ENCODE peak calls at places on chromosomes 1 and 21, in seven cellular contexts. One of them, this sample, is unnamed.

GRCh38 chr1:212070720-212071302 is 35.3 kb downstream of the DTL start:
- DNase-seq in IMR-90: peak; percentile 70
- DNase-seq in lung: no peak
- DNase-seq in foreskin keratinocyte: peak; percentile 30
- DNase-seq in left lung: no peak
- DNase-seq in upper lobe of left lung: no peak
- DNase-seq in CD8-positive, alpha-beta T cell: no peak
- DNase-seq in this sample: no peak

GRCh38 chr1:201184734-201185453 is 5.7 kb upstream of the IGFN1 start:
- DNase-seq in upper lobe of left lung: peak; percentile 54
- DNase-seq in CD8-positive, alpha-beta T cell: no peak
- DNase-seq in lung: peak; percentile 48
- DNase-seq in foreskin keratinocyte: peak; percentile 40
- DNase-seq in IMR-90: peak; percentile 88
- DNase-seq in left lung: no peak
- DNase-seq in this sample: no peak

GRCh38 chr1:32538887-32539583 is at the start of gene ZBTB8A:
- DNase-seq in CD8-positive, alpha-beta T cell: no peak
- DNase-seq in upper lobe of left lung: peak; percentile 45
- DNase-seq in foreskin keratinocyte: peak; percentile 66
- DNase-seq in lung: peak; percentile 47
- DNase-seq in left lung: no peak
- DNase-seq in IMR-90: peak; percentile 52
- DNase-seq in this sample: no peak

GRCh38 chr1:84268346-84268745 is 33.2 kb upstream of the SAMD13 start:
- DNase-seq in CD8-positive, alpha-beta T cell: no peak
- DNase-seq in lung: no peak
- DNase-seq in left lung: no peak
- DNase-seq in IMR-90: no peak
- DNase-seq in foreskin keratinocyte: no peak
- DNase-seq in upper lobe of left lung: no peak
- DNase-seq in this sample: no peak

GRCh38 chr1:238223067-238223640 is 332.4 kb upstream of the ZP4 start:
- DNase-seq in foreskin keratinocyte: peak; percentile 56
- DNase-seq in IMR-90: no peak
- DNase-seq in CD8-positive, alpha-beta T cell: no peak
- DNase-seq in upper lobe of left lung: no peak
- DNase-seq in left lung: no peak
- DNase-seq in lung: no peak
- DNase-seq in this sample: no peak

GRCh38 chr1:70667771-70668170 is 256.7 kb downstream of the CTH start:
- DNase-seq in lung: peak; percentile 43
- DNase-seq in CD8-positive, alpha-beta T cell: no peak
- DNase-seq in left lung: no peak
- DNase-seq in upper lobe of left lung: peak; percentile 31
- DNase-seq in IMR-90: no peak
- DNase-seq in foreskin keratinocyte: peak; percentile 6
- DNase-seq in this sample: no peak

GRCh38 chr1:171801395-171801990 is 20.0 kb downstream of the METTL13 start:
- DNase-seq in CD8-positive, alpha-beta T cell: no peak
- DNase-seq in upper lobe of left lung: no peak
- DNase-seq in left lung: no peak
- DNase-seq in foreskin keratinocyte: peak; percentile 23
- DNase-seq in lung: no peak
- DNase-seq in IMR-90: peak; percentile 51
- DNase-seq in this sample: no peak

GRCh38 chr1:178634445-178634844 is 90.6 kb upstream of the RALGPS2 start:
- DNase-seq in upper lobe of left lung: no peak
- DNase-seq in lung: no peak
- DNase-seq in foreskin keratinocyte: peak; percentile 19
- DNase-seq in left lung: no peak
- DNase-seq in IMR-90: no peak
- DNase-seq in CD8-positive, alpha-beta T cell: no peak
- DNase-seq in this sample: no peak

GRCh38 chr1:165632152-165632469 is 1.1 kb downstream of the MGST3 start:
- DNase-seq in IMR-90: no peak
- DNase-seq in CD8-positive, alpha-beta T cell: no peak
- DNase-seq in lung: no peak
- DNase-seq in upper lobe of left lung: no peak
- DNase-seq in left lung: no peak
- DNase-seq in foreskin keratinocyte: no peak
- DNase-seq in this sample: no peak

DNA sequence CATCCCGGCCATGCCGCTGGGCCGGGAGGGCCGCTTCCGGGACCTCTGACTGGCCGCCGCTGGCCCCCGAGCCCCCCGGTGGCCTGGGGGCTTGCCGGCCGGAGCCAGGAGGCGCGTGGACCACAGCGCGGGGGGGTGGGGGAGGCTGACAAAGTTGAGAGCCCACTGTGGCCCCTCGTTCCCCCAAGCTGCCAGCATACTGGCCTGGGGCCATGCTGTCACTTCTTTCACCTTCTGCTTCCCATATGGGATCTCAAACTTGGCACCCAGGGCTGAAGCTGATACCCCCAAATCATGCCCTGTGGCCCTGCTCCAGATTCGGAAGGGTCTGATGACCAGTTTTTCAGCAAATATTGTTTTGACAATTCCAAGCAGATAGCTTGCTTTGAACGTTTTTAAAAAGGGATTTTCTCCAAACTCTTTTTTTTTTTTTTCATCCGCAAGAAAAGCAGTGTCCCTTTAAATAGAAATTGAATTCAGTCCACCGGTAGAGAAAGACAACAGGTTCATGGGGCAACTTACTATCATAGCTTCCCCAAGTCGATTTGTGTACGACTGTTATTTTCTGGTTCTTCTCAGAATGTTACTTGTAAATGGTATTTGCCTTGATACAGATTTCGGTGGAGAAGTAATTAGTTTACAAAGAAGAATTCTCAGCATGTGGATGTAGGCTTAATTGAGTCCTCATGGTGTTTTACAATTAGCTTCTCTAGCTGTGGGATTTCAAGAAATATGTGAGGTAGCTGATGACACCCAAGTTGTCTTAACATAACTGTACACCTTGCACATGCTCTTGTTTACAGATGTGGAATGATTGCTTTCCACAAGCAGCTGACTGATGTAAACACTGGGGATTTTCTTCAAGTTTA is 1.0 kb downstream of the MACO1 start:
- DNase-seq in left lung: no peak
- DNase-seq in lung: peak; percentile 31
- DNase-seq in CD8-positive, alpha-beta T cell: no peak
- DNase-seq in IMR-90: no peak
- DNase-seq in foreskin keratinocyte: no peak
- DNase-seq in upper lobe of left lung: no peak
- DNase-seq in this sample: no peak
- H3K4me1 ChIP-seq in left lung: peaks cover 59% of the 10 kb centered on the region
- H3K4me1 ChIP-seq in lung: no peaks in the 10 kb centered on the region
- H3K4me1 ChIP-seq in CD8-positive, alpha-beta T cell: peaks cover 53% of the 10 kb centered on the region
- H3K4me1 ChIP-seq in IMR-90: peaks cover 11% of the 10 kb centered on the region
- H3K4me1 ChIP-seq in foreskin keratinocyte: peaks cover 10% of the 10 kb centered on the region
- H3K4me1 ChIP-seq in upper lobe of left lung: peaks cover 49% of the 10 kb centered on the region
- H3K4me1 ChIP-seq in this sample: peaks cover 60% of the 10 kb centered on the region

DNA sequence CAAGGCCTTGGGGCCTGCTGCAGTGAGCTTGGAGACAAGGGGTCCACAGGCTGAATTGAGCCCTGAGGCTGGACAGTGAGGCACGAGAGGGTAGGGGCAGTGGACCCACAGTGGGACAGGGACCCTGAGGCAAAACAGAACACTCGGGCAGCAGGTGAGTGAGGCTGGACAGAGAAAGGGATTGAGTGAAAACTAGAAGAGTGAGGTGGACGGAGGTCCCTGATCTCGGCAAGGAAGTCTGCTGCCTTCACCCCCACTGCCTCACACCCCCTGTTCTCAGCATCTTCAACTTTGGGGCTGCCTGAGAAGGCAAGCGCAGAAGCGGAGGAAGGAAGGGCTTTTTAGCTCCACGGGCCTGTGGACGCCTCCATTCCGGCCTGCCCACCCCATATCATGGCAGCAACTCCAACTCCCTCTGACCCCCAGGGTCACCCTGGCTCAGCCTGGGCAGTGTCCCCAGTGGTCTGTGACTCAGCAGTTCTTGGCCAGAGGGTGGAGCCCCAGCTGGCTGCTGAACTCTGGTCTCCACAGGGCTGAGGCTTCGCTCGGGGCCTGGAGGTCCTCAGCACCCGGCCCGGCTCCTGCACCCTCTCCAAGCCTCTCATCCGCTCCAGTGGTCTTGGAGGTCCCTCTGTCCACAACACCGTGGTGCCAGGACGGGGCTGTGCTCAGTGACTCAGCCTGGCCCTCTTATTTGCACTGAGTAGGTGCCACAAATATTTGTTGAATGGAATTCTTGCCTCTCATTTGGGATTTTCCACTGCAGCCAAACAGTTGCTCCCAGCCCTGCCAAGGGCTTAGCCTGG is 60.0 kb upstream of the EPS8L3 start:
- DNase-seq in upper lobe of left lung: peak; percentile 59
- DNase-seq in CD8-positive, alpha-beta T cell: no peak
- DNase-seq in left lung: peak; percentile 82
- DNase-seq in IMR-90: no peak
- DNase-seq in foreskin keratinocyte: no peak
- DNase-seq in lung: peak; percentile 45
- DNase-seq in this sample: peak; percentile 95
- TF ChIP-seq CTCF in upper lobe of left lung: no peak
- TF ChIP-seq CTCF in CD8-positive, alpha-beta T cell: no peak
- TF ChIP-seq CTCF in left lung: no peak
- TF ChIP-seq CTCF in IMR-90: peak; percentile 1
- TF ChIP-seq CTCF in foreskin keratinocyte: no peak
- TF ChIP-seq CTCF in lung: no peak
- TF ChIP-seq CTCF in this sample: no peak

DNA sequence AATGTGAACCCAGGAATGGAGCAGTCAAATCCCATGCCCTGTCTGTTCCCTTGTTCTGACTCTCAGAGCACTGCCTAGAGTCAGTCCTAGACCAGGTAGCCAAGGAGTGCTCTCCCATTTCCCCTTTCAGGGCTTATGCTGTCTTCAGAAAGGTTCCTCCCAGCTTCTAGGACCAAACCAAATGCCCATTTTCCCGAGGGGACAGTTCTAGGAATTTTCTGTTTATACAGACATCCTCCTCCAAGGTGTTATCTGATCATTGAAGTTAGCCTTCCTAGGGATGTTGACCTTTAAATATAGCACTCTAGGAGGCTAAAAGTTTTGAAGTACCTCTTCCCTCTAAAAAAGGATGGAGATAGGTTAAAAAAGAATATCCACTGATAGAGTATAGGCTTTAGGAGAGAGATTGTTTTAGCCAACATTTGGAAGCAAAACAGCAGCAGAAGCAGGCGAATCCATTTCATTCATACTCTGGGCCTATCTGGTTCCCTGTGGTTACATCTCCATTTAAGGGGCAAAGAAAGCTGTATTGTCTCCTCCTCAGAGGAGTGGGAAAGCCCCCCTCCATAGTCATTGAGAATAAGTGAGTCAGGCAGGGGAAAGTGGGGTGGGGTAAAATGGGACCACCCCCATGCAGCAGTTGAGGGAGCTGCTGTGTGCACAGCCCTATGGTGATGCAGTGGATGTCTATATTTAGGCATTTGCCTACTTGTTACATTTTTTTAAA is 126.5 kb downstream of the SPATA46 start:
- DNase-seq in CD8-positive, alpha-beta T cell: no peak
- DNase-seq in lung: no peak
- DNase-seq in foreskin keratinocyte: no peak
- DNase-seq in upper lobe of left lung: no peak
- DNase-seq in left lung: no peak
- DNase-seq in IMR-90: no peak
- DNase-seq in this sample: no peak
- H3K27ac ChIP-seq in CD8-positive, alpha-beta T cell: no peak overlapping the region
- H3K27ac ChIP-seq in lung: no peak overlapping the region
- H3K27ac ChIP-seq in foreskin keratinocyte: no peak overlapping the region
- H3K27ac ChIP-seq in upper lobe of left lung: no peak overlapping the region
- H3K27ac ChIP-seq in left lung: no peak overlapping the region
- H3K27ac ChIP-seq in IMR-90: no peak overlapping the region
- H3K27ac ChIP-seq in this sample: no peak overlapping the region

DNA sequence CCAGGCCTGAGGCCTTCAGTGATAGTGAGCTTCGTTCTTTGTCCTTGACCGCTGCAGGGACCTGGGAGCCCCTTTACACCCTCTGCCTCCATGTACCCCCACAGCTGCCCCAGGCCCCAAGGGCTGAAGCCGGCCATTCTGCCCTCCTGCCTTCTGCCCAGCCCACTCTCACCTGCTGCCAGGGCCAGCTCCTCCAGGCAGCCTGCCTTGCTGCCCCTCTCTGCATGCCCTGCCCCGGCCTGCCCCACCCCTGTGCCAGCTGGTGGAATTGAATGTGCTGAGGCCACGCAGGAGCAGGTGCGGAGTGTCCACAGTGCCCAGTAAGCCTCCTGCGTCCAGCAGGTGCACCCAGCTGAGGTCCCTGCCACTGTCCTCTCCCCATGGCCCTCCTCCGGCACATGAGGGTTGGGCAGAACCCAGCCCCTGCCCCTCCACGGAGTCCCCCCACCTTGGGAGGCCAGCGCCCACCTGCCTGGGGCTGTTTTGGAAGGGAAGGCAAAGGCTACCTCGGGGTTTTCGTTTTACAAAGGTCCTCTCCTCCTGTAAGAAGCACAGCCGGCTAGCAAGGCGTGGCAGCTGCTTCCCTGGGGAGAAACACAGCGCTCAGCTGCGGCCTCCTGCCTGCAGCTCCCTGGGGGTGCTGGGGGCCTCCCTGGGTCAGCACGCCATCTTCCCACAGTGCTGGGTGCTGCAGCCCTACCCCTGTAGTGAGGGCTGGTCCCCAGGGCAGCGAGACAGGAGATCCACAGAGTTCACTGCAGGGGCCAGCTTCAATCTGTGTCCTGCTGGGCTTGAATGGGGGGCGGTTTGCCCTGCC is 21.0 kb downstream of the MMEL1 start:
- DNase-seq in CD8-positive, alpha-beta T cell: no peak
- DNase-seq in upper lobe of left lung: no peak
- DNase-seq in foreskin keratinocyte: no peak
- DNase-seq in left lung: no peak
- DNase-seq in lung: no peak
- DNase-seq in IMR-90: no peak
- DNase-seq in this sample: no peak
- H3K4me1 ChIP-seq in CD8-positive, alpha-beta T cell: no peaks in the 10 kb centered on the region
- H3K4me1 ChIP-seq in upper lobe of left lung: peaks cover 5% of the 10 kb centered on the region
- H3K4me1 ChIP-seq in foreskin keratinocyte: no peaks in the 10 kb centered on the region
- H3K4me1 ChIP-seq in left lung: peaks cover 5% of the 10 kb centered on the region
- H3K4me1 ChIP-seq in lung: peaks cover 4% of the 10 kb centered on the region
- H3K4me1 ChIP-seq in IMR-90: no peaks in the 10 kb centered on the region
- H3K4me1 ChIP-seq in this sample: peaks cover 4% of the 10 kb centered on the region

DNA sequence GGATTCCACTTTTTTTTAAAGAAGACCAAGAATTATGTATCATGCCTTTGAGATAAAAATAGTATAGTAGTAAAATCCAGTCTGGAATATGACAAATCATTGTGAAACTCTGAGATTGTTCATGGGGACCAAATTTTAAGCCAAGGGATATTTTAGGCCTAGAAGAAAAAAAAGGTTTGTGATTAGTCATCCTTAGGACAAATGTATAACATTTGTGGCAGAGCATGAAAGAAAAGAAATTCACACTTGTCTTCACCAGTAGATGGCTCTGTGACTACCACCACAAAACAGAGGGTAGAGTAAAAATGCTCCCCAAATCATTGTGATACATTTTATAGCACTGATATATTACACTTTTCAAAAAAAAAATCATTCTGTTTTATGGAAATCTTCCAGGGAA is 226.1 kb downstream of the KCTD3 start:
- DNase-seq in left lung: no peak
- DNase-seq in upper lobe of left lung: no peak
- DNase-seq in lung: no peak
- DNase-seq in CD8-positive, alpha-beta T cell: no peak
- DNase-seq in foreskin keratinocyte: peak; percentile 70
- DNase-seq in IMR-90: peak; percentile 94
- DNase-seq in this sample: no peak
- TF ChIP-seq CTCF in left lung: no peak
- TF ChIP-seq CTCF in upper lobe of left lung: no peak
- TF ChIP-seq CTCF in lung: no peak
- TF ChIP-seq CTCF in CD8-positive, alpha-beta T cell: no peak
- TF ChIP-seq CTCF in foreskin keratinocyte: peak; percentile 64
- TF ChIP-seq CTCF in IMR-90: peak; percentile 57
- TF ChIP-seq CTCF in this sample: no peak

GRCh38 chr21:28602581-28602980 is 390.1 kb downstream of the LTN1 start:
- DNase-seq in CD8-positive, alpha-beta T cell: no peak
- DNase-seq in foreskin keratinocyte: no peak
- DNase-seq in left lung: no peak
- DNase-seq in upper lobe of left lung: no peak
- DNase-seq in lung: no peak
- DNase-seq in IMR-90: no peak
- DNase-seq in this sample: no peak
- H3K27ac ChIP-seq in CD8-positive, alpha-beta T cell: no peak overlapping the region
- H3K27ac ChIP-seq in foreskin keratinocyte: no peak overlapping the region
- H3K27ac ChIP-seq in left lung: no peak overlapping the region
- H3K27ac ChIP-seq in upper lobe of left lung: no peak overlapping the region
- H3K27ac ChIP-seq in lung: no peak overlapping the region
- H3K27ac ChIP-seq in IMR-90: no peak overlapping the region
- H3K27ac ChIP-seq in this sample: no peak overlapping the region